ENCODE peak calls at places on chromosomes 6 and 20, in six cellular contexts. Q, P, N, K, O and A are unnamed samples.

GRCh38 chr6:13611715-13612114 is 3.4 kb upstream of the NOL7 start:
- DNase-seq in Q (no peak), P (no peak), N (no peak), K (no peak), O (no peak), A (no peak)

GRCh38 chr6:27472617-27473400 is at the start of gene ZNF184:
- DNase-seq in Q (peak; percentile 98), P (peak; percentile 88), N (peak; percentile 58), K (peak; percentile 94), O (peak; percentile 97), A (peak; percentile 94)

GRCh38 chr6:105681061-105681460 is 278.2 kb upstream of the PREP start:
- DNase-seq in Q (no peak), P (no peak), N (no peak), K (no peak), O (no peak), A (no peak)

GRCh38 chr20:52572687-52573086 is 381.1 kb upstream of the ZFP64 start:
- DNase-seq in Q (no peak), P (no peak), N (no peak), K (no peak), O (no peak), A (no peak)

GRCh38 chr6:105601541-105602174 is 198.8 kb upstream of the PREP start:
- DNase-seq in Q (peak; percentile 98), P (peak; percentile 25), N (no peak), K (peak; percentile 91), O (peak; percentile 67), A (no peak)

GRCh38 chr20:5973172-5973571 is 22.7 kb downstream of the MCM8 start:
- DNase-seq in Q (peak; percentile 93), P (no peak), N (no peak), K (no peak), O (no peak), A (no peak)

GRCh38 chr6:36493859-36494258 is 51.1 kb downstream of the KCTD20 start:
- DNase-seq in Q (no peak), P (no peak), N (no peak), K (no peak), O (no peak), A (no peak)

GRCh38 chr20:12592756-12593155 is 416.0 kb upstream of the SPTLC3 start:
- DNase-seq in Q (no peak), P (no peak), N (no peak), K (no peak), O (no peak), A (no peak)

GRCh38 chr6:169926617-169927417 is 175.4 kb downstream of the ERMARD start:
- DNase-seq in Q (no peak), P (no peak), N (no peak), K (no peak), O (no peak), A (no peak)

GRCh38 chr6:33049323-33049722 is 24.1 kb downstream of the HLA-DPA1 start:
- DNase-seq in Q (no peak), P (no peak), N (no peak), K (no peak), O (no peak), A (no peak)

GRCh38 chr6:37051138-37052026 is 45.9 kb downstream of the FGD2 start:
- DNase-seq in Q (peak; percentile 78), P (peak; percentile 92), N (peak; percentile 80), K (peak; percentile 78), O (peak; percentile 94), A (peak; percentile 93)

GRCh38 chr6:119147101-119148053 is 68.9 kb upstream of the FAM184A start:
- DNase-seq in Q (peak; percentile 79), P (no peak), N (peak; percentile 48), K (peak; percentile 48), O (peak; percentile 56), A (peak; percentile 88)

GRCh38 chr20:47727170-47727880 is 58.0 kb downstream of the SULF2 start:
- DNase-seq in Q (no peak), P (peak; percentile 89), N (peak; percentile 54), K (peak; percentile 51), O (peak; percentile 62), A (peak; percentile 14)

GRCh38 chr20:63889241-63890200 is 5.4 kb upstream of the DNAJC5 start:
- DNase-seq in Q (no peak), P (no peak), N (no peak), K (no peak), O (no peak), A (no peak)

GRCh38 chr6:41818271-41819054 is 31.0 kb downstream of the TOMM6 start:
- DNase-seq in Q (no peak), P (no peak), N (no peak), K (no peak), O (no peak), A (peak; percentile 85)

GRCh38 chr20:52754366-52754765 is 217.8 kb upstream of the TSHZ2 start:
- DNase-seq in Q (no peak), P (no peak), N (no peak), K (no peak), O (no peak), A (no peak)

GRCh38 chr6:56642366-56643261 is at the start of gene DST:
- DNase-seq in Q (peak; percentile 66), P (no peak), N (no peak), K (peak; percentile 78), O (no peak), A (no peak)

GRCh38 chr20:10671221-10671849 is 2.5 kb downstream of the JAG1 start:
- DNase-seq in Q (peak; percentile 94), P (peak; percentile 32), N (peak; percentile 57), K (peak; percentile 89), O (peak; percentile 83), A (peak; percentile 71)

DNA sequence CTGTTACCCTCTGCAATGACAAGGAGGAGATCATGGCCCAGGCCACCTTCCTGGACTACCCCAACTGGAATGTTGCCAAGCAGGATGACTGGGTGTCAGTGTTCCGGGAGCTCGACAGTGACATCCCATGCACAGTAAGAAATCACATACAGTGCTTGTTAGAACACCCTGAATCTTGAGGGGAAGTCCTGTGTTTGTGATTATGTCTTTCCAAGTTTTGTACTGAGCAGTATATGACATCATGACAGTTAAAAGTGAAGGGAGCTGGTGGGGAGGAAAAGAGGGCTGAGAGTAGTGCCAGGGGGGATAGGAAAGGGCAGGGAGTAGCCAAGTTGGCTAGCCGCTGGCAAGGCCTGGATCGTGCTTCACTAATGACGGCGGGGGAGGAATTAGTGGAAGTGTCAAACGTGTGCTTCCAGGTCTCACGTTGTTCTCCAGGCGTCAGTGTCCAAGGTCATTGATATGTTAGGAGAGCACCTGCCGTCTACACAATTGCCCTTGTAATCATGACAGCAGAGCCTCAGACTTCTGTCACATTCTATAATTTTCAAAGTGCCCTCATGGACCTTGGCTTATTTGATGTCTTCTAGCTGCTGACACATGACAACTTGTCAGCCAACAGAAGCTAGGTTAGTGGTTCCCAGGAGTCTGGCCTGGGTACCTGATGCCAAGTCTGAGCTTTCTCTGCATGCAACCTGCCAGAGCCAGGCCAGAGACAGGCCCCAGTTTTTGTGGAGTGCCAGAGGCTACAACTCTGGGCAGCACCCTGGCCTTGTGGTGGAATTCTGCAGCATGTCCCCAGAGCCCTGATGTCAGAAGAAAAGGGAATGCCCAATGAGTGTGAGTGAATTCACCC is 18.8 kb downstream of the CFAP61 start:
- DNase-seq in Q (no peak), P (no peak), N (no peak), K (no peak), O (no peak), A (peak; percentile 11)
- TF ChIP-seq POLR2A in Q (no peak), P (no peak), N (no peak), K (no peak), O (no peak), A (no peak)

DNA sequence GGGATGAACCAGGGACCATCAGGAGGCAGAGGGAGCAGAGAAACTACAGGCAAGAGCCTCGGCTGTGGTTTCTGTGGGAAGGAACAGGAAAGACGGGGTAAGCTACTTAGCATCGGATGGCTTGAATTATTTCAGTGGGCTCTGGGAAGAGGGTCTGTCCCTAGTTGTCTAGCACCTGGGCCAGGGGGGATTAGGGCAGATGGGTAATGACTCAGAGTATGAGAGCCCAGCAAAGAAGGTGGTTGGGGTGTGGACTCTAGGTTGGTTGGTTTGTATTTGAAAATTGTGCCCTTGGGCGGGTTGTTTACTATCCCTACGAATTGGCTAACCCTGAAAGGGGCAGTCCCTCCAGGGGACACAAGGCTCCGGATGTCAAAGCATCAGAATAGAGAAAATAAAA is 148.5 kb upstream of the TAB2 start:
- DNase-seq in Q (no peak), P (no peak), N (no peak), K (no peak), O (no peak), A (no peak)
- TF ChIP-seq POLR2A in Q (no peak), P (no peak), N (no peak), K (no peak), O (no peak), A (no peak)

GRCh38 chr6:15505463-15505918 is 157.3 kb downstream of the DTNBP1 start:
- DNase-seq in Q (no peak), P (no peak), N (no peak), K (no peak), O (peak; percentile 8), A (no peak)
- TF ChIP-seq POLR2A in Q (no peak), P (no peak), N (no peak), K (no peak), O (no peak), A (no peak)

DNA sequence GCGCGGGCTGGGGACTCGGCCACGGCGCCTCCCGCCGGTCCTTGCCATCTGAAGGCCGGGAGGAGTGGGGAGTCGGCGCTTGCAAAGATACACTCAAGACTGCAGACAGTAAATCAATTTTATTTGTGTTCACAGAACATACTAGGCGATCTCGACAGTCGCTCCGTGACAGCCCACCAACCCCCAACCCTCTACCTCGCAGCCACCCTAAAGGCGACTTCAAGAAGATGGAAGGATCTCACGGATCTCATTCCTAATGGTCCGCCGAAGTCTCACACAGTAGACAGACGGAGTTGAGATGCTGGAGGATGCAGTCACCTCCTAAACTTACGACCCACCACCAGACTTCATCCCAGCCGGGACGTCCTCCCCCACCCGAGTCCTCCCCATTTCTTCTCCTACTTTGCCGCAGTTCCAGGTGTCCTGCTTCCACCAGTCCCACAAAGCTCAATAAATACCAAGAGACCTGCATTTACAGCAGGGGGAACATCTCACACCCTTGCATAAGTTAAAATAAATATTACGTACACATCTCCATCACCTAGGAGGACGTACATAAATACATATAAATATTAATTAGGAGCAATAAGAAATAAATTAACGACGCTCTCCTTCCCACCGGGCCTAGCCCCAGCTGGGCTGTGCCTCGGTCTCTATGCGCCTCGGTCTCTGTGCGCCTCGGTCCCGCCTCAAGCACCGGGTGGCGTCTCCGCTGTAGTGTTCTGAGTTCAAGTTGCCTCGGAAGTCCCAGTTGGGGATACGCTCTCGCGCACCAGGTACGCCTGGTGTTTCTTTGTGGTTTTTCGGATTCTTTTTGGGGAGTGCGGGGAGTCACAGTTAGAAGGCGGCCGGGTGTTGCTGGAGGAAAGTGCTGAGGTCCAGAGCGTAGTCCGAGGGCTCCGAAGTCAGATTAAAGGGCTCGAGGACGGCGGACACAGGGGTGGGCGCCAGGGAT is 889 bp upstream of the FLOT1 start:
- DNase-seq in Q (no peak), P (peak; percentile 38), N (no peak), K (no peak), O (peak; percentile 47), A (peak; percentile 62)
- TF ChIP-seq POLR2A in Q (no peak), P (peak; percentile 12), N (no peak), K (no peak), O (no peak), A (peak; percentile 39)

DNA sequence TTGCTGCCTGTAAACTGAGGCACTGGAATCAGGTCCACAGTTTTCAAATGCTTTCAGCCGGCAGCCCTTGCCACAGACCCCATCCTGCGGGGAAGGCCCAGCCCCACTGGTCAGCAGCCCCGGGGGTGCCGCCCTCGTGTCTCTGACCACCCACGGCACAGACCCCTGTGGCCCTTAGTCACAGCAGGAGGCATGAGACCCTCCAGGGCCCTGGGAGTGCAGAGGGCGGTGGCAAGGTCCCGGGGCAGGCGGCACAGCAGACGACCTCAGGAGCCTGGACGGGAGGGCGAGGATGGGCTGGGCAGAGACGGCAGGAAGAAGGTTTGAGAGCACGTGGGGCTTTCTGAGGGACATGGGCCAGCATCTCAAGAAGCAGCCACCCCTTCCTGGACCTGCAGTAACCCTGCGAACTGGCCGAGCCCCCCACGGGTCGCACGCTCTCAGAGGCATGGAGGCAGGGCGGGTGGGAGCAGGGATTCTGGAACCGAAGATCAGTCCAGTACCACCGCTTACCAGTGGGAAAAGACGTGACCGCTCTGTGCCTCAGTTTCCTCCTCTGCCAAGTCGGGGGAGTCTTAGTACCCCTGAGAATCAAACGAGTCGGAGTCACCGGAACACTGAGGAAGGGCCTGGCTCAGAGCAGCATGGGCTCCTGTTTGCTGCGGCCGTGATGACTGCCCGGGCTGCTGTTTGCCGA is 140.7 kb downstream of the TAF4 start:
- DNase-seq in Q (no peak), P (no peak), N (no peak), K (no peak), O (no peak), A (no peak)
- TF ChIP-seq POLR2A in Q (no peak), P (no peak), N (no peak), K (no peak), O (no peak), A (no peak)